ENCODE peak calls at places on chromosomes 3 and 15, in five cellular contexts. B is stimulated activated CD8-positive, alpha-beta memory T cell treated with anti-CD3 and anti-CD28 coated beads, Interleukin-4, amount 100 ng/mL, for 24 hours; V is foreskin keratinocyte; O is stimulated activated CD4-positive, alpha-beta T cell treated with anti-CD3 and anti-CD28 coated beads, Interleukin-12 subunit alpha, Interleukin-12 subunit beta, amount 100 ng/mL, for 4 hours; D is psoas muscle. Q is an unnamed sample.

GRCh38 chr3:195200010-195200822 is 70.7 kb downstream of the XXYLT1 start:
- DNase-seq in B (no peak), D (no peak), V (no peak), O (no peak), Q (no peak)

GRCh38 chr3:182509312-182509711 is 284.0 kb upstream of the ATP11B start:
- DNase-seq in O (no peak), V (no peak), B (no peak), D (no peak), Q (no peak)

GRCh38 chr3:195095035-195095703 is 175.8 kb downstream of the XXYLT1 start:
- DNase-seq in O (no peak), V (no peak), B (no peak), D (peak; percentile 10), Q (no peak)

GRCh38 chr3:186261638-186262037 is 100.4 kb downstream of the DGKG start:
- DNase-seq in B (no peak), O (no peak), D (no peak), V (no peak), Q (no peak)

GRCh38 chr3:45092132-45093031 is 53.8 kb downstream of the CDCP1 start:
- DNase-seq in B (no peak), D (no peak), O (no peak), V (peak; percentile 99), Q (no peak)

GRCh38 chr3:13710251-13710650 is 161.3 kb downstream of the FBLN2 start:
- DNase-seq in O (no peak), V (no peak), B (no peak), D (no peak), Q (peak; percentile 54)

GRCh38 chr15:69753867-69754266 is 301.2 kb downstream of the RPLP1 start:
- DNase-seq in V (no peak), D (no peak), O (no peak), B (no peak), Q (no peak)

GRCh38 chr15:84810073-84810840 is 6.9 kb upstream of the ALPK3 start:
- DNase-seq in O (no peak), B (no peak), V (no peak), D (peak; percentile 47), Q (no peak)

GRCh38 chr3:165667676-165668075 is 169.5 kb downstream of the BCHE start:
- DNase-seq in D (no peak), O (no peak), B (no peak), V (no peak), Q (no peak)

GRCh38 chr3:55746808-55747413 is 259.8 kb upstream of the WNT5A start:
- DNase-seq in B (no peak), D (no peak), O (no peak), V (no peak), Q (no peak)

GRCh38 chr15:43872416-43873020 is 45.7 kb downstream of the WDR76 start:
- DNase-seq in B (no peak), D (no peak), O (no peak), V (no peak), Q (no peak)

GRCh38 chr3:196927571-196928453 is 14.5 kb downstream of the NCBP2 start:
- DNase-seq in B (no peak), D (no peak), O (no peak), V (no peak), Q (no peak)

GRCh38 chr3:58041826-58042324 is 33.7 kb downstream of the FLNB start:
- DNase-seq in O (no peak), V (no peak), B (no peak), D (no peak), Q (no peak)

GRCh38 chr15:70214941-70215635 is 117.4 kb upstream of the TLE3 start:
- DNase-seq in O (no peak), V (no peak), D (no peak), B (no peak), Q (no peak)

GRCh38 chr3:73546961-73547360 is 77.8 kb downstream of the PDZRN3 start:
- DNase-seq in D (no peak), V (peak; percentile 95), O (no peak), B (no peak), Q (no peak)

GRCh38 chr3:14453368-14453710 is 50.9 kb downstream of the SLC6A6 start:
- DNase-seq in O (no peak), D (no peak), B (no peak), V (no peak), Q (no peak)

GRCh38 chr3:185744997-185745843 is 79.6 kb downstream of the IGF2BP2 start:
- DNase-seq in O (no peak), D (no peak), B (no peak), V (peak; percentile 90), Q (no peak)

GRCh38 chr3:47082519-47082918 is 81.4 kb downstream of the SETD2 start:
- DNase-seq in V (no peak), D (no peak), B (no peak), O (no peak), Q (no peak)

GRCh38 chr15:52050416-52050815 is 31.4 kb downstream of the MAPK6 start:
- DNase-seq in B (no peak), D (no peak), V (no peak), O (no peak), Q (no peak)

GRCh38 chr15:78993931-78994530 is 49.2 kb upstream of the CTSH start:
- DNase-seq in D (no peak), V (no peak), B (no peak), O (no peak), Q (no peak)

GRCh38 chr3:138081371-138082084 is 33.9 kb downstream of the DZIP1L start:
- DNase-seq in B (no peak), V (peak; percentile 33), O (no peak), D (no peak), Q (no peak)

GRCh38 chr3:135805752-135806151 is 159.8 kb upstream of the PPP2R3A start:
- DNase-seq in V (no peak), D (no peak), B (no peak), O (no peak), Q (no peak)

GRCh38 chr15:47358876-47359275 is 358.4 kb upstream of the SEMA6D start:
- DNase-seq in D (no peak), O (no peak), B (no peak), V (peak; percentile 73), Q (no peak)

GRCh38 chr3:25804676-25805075 is 14.8 kb downstream of the OXSM start:
- DNase-seq in B (no peak), D (no peak), V (no peak), O (no peak), Q (no peak)

GRCh38 chr3:118472586-118472985 is 562.1 kb downstream of the IGSF11 start:
- DNase-seq in B (no peak), O (no peak), D (no peak), V (peak; percentile 44), Q (no peak)

GRCh38 chr3:58577269-58577821 is at the start of gene FAM107A:
- DNase-seq in O (no peak), V (no peak), B (no peak), D (no peak), Q (no peak)

GRCh38 chr3:168872811-168873210 is 777.1 kb upstream of the GOLIM4 start:
- DNase-seq in B (no peak), V (no peak), O (no peak), D (no peak), Q (no peak)

GRCh38 chr3:24498391-24498790 is 3.7 kb upstream of the THRB start:
- DNase-seq in B (no peak), O (no peak), V (no peak), D (no peak), Q (no peak)

GRCh38 chr3:48983096-48983495 is 6.9 kb upstream of the P4HTM start:
- DNase-seq in V (no peak), B (no peak), O (no peak), D (no peak), Q (no peak)

GRCh38 chr3:156256256-156256655 is 135.9 kb downstream of the KCNAB1 start:
- DNase-seq in O (no peak), D (no peak), B (no peak), V (no peak), Q (no peak)

GRCh38 chr3:39541442-39541841 is 74.0 kb downstream of the MOBP start:
- DNase-seq in V (no peak), O (no peak), B (no peak), D (no peak), Q (no peak)

Q was measured in lower leg skin.